ENCODE peak calls at places on chromosomes 11 and 22, in seven cellular contexts. F is stimulated activated CD4-positive, alpha-beta T cell treated with anti-CD3 and anti-CD28 coated beads, Interleukin-1b, Interleukin-23, amount 100 ng/mL, for 4 hours; I is tibial artery; D is brain microvascular endothelial cell; Z is kidney; H is fibroblast of lung; R is NB4. P is an unnamed sample.

GRCh38 chr11:129266536-129266935 is 74.4 kb upstream of the ARHGAP32 start:
- DNase-seq in F (no peak), R (no peak), H (no peak), Z (no peak), I (no peak), D (no peak), P (no peak)

GRCh38 chr22:46591890-46592289 is 28.3 kb upstream of the GRAMD4 start:
- DNase-seq in D (no peak), H (no peak), I (no peak), F (no peak), R (no peak), Z (peak), P (no peak)

GRCh38 chr11:123093686-123094085 is 31.8 kb upstream of the HSPA8 start:
- DNase-seq in Z (no peak), R (no peak), I (no peak), D (no peak), H (no peak), F (no peak), P (no peak)

GRCh38 chr22:17269224-17269606 is 50.0 kb upstream of the ADA2 start:
- DNase-seq in D (no peak), F (no peak), H (no peak), I (no peak), R (no peak), Z (no peak), P (no peak)

GRCh38 chr22:23062616-23063538 is 7.4 kb upstream of the GNAZ start:
- DNase-seq in F (no peak), D (no peak), I (no peak), H (no peak), Z (peak), R (no peak), P (no peak)

GRCh38 chr11:82775736-82776346 is 42.2 kb upstream of the FAM181B start:
- DNase-seq in I (peak), F (no peak), R (peak), D (peak), H (peak), Z (no peak), P (no peak)

GRCh38 chr11:59847620-59848019 is 2.3 kb upstream of the CBLIF start:
- DNase-seq in H (no peak), R (no peak), F (no peak), Z (no peak), D (no peak), I (no peak), P (no peak)

GRCh38 chr11:2091786-2092463 is 47.3 kb downstream of the IGF2 start:
- DNase-seq in Z (no peak), R (no peak), D (no peak), H (no peak), I (peak), F (no peak), P (peak)

GRCh38 chr11:8277691-8278090 is 14.0 kb upstream of the LMO1 start:
- DNase-seq in F (no peak), I (no peak), H (no peak), D (no peak), R (no peak), Z (no peak), P (peak)

GRCh38 chr22:25553131-25553530 is 11.3 kb upstream of the GRK3 start:
- DNase-seq in Z (no peak), I (no peak), D (no peak), F (no peak), H (no peak), R (no peak), P (no peak)

GRCh38 chr11:77126861-77127673 is 979 bp upstream of the MYO7A start:
- DNase-seq in H (peak), R (peak), F (peak), I (peak), D (no peak), Z (no peak), P (peak)

GRCh38 chr22:46674367-46674781 is 54.2 kb downstream of the GRAMD4 start:
- DNase-seq in F (peak), H (no peak), D (no peak), R (no peak), Z (peak), I (peak), P (no peak)

GRCh38 chr11:116953525-116954284 is 116.3 kb upstream of the APOA1 start:
- DNase-seq in I (no peak), F (no peak), D (no peak), H (no peak), R (no peak), Z (no peak), P (no peak)

GRCh38 chr11:62464655-62465054 is 45.8 kb downstream of the SCGB1A1 start:
- DNase-seq in F (no peak), I (no peak), D (no peak), R (no peak), Z (no peak), H (no peak), P (no peak)

GRCh38 chr11:86182976-86183584 is 61.5 kb upstream of the EED start:
- DNase-seq in I (no peak), Z (no peak), R (peak), H (no peak), D (no peak), F (peak), P (no peak)

GRCh38 chr11:69417211-69418085 is 64.0 kb upstream of the LINC01488 start:
- DNase-seq in F (no peak), I (no peak), H (no peak), D (no peak), Z (peak), R (no peak), P (no peak)

GRCh38 chr11:6332066-6332465 is 11.8 kb upstream of the CAVIN3 start:
- DNase-seq in H (no peak), I (no peak), R (no peak), D (no peak), F (no peak), Z (no peak), P (no peak)

GRCh38 chr11:120608760-120609211 is 97.2 kb downstream of the GRIK4 start:
- DNase-seq in R (peak), D (no peak), H (peak), I (peak), F (no peak), Z (peak), P (no peak)

GRCh38 chr22:34866501-34867171 is 199.3 kb upstream of the ISX start:
- DNase-seq in H (peak), Z (no peak), R (no peak), F (no peak), I (no peak), D (no peak), P (no peak)

GRCh38 chr11:122439911-122440782 is 215.4 kb upstream of the UBASH3B start:
- DNase-seq in F (no peak), R (peak), D (peak), H (peak), Z (no peak), I (peak), P (no peak)

GRCh38 chr11:63613517-63614135 is 607 bp downstream of the PLAAT3 start:
- DNase-seq in D (no peak), Z (peak), I (peak), H (no peak), R (no peak), F (peak), P (peak)